ENCODE peak calls at places on chromosomes 11 and 22, in four cellular contexts. One of them, this sample, is unnamed.

GRCh38 chr11:88555018-88555828 is 217.7 kb upstream of the CTSC start:
- DNase-seq in dorsolateral prefrontal cortex: no peak
- DNase-seq in breast epithelium: no peak
- DNase-seq in AG04450: peak
- DNase-seq in this sample: no peak

GRCh38 chr22:44545773-44546172 is 47.7 kb upstream of the RTL6 start:
- DNase-seq in dorsolateral prefrontal cortex: no peak
- DNase-seq in breast epithelium: no peak
- DNase-seq in AG04450: no peak
- DNase-seq in this sample: no peak

GRCh38 chr11:32215157-32215556 is 124.3 kb downstream of the RCN1 start:
- DNase-seq in dorsolateral prefrontal cortex: no peak
- DNase-seq in breast epithelium: no peak
- DNase-seq in AG04450: no peak
- DNase-seq in this sample: no peak

GRCh38 chr11:125443767-125444311 is 52.2 kb downstream of the FEZ1 start:
- DNase-seq in dorsolateral prefrontal cortex: peak
- DNase-seq in breast epithelium: no peak
- DNase-seq in AG04450: no peak
- DNase-seq in this sample: no peak

GRCh38 chr11:73321342-73322110 is 13.4 kb downstream of the ARHGEF17 start:
- DNase-seq in dorsolateral prefrontal cortex: no peak
- DNase-seq in breast epithelium: no peak
- DNase-seq in AG04450: no peak
- DNase-seq in this sample: no peak

GRCh38 chr11:86443415-86443814 is 68.7 kb downstream of the CCDC81 start:
- DNase-seq in dorsolateral prefrontal cortex: no peak
- DNase-seq in breast epithelium: no peak
- DNase-seq in AG04450: no peak
- DNase-seq in this sample: no peak

GRCh38 chr22:42796081-42796480 is 61.0 kb downstream of the ARFGAP3 start:
- DNase-seq in dorsolateral prefrontal cortex: no peak
- DNase-seq in breast epithelium: peak
- DNase-seq in AG04450: no peak
- DNase-seq in this sample: no peak

GRCh38 chr11:134332189-134332631 is 422 bp downstream of the GLB1L2 start:
- DNase-seq in dorsolateral prefrontal cortex: no peak
- DNase-seq in breast epithelium: no peak
- DNase-seq in AG04450: no peak
- DNase-seq in this sample: no peak

GRCh38 chr11:1307163-1307870 is 2.1 kb downstream of the TOLLIP start:
- DNase-seq in dorsolateral prefrontal cortex: no peak
- DNase-seq in breast epithelium: no peak
- DNase-seq in AG04450: no peak
- DNase-seq in this sample: no peak

GRCh38 chr22:31474743-31475142 is 14.9 kb downstream of the EIF4ENIF1 start:
- DNase-seq in dorsolateral prefrontal cortex: no peak
- DNase-seq in breast epithelium: no peak
- DNase-seq in AG04450: peak
- DNase-seq in this sample: no peak

GRCh38 chr22:50733521-50734342 is 4.3 kb upstream of the ACR start:
- DNase-seq in dorsolateral prefrontal cortex: peak
- DNase-seq in breast epithelium: peak
- DNase-seq in AG04450: peak
- DNase-seq in this sample: no peak

GRCh38 chr11:65427691-65428577 is 5.3 kb downstream of the NEAT1 start:
- DNase-seq in dorsolateral prefrontal cortex: peak
- DNase-seq in breast epithelium: peak
- DNase-seq in AG04450: no peak
- DNase-seq in this sample: no peak

GRCh38 chr22:47174671-47175111 is 412.2 kb downstream of the TBC1D22A start:
- DNase-seq in dorsolateral prefrontal cortex: no peak
- DNase-seq in breast epithelium: peak
- DNase-seq in AG04450: no peak
- DNase-seq in this sample: no peak

GRCh38 chr22:17348464-17349103 is 20.7 kb upstream of the CECR2 start:
- DNase-seq in dorsolateral prefrontal cortex: no peak
- DNase-seq in breast epithelium: no peak
- DNase-seq in AG04450: no peak
- DNase-seq in this sample: no peak

GRCh38 chr11:90669094-90669493 is 446.2 kb upstream of the CHORDC1 start:
- DNase-seq in dorsolateral prefrontal cortex: no peak
- DNase-seq in breast epithelium: no peak
- DNase-seq in AG04450: no peak
- DNase-seq in this sample: no peak

DNA sequence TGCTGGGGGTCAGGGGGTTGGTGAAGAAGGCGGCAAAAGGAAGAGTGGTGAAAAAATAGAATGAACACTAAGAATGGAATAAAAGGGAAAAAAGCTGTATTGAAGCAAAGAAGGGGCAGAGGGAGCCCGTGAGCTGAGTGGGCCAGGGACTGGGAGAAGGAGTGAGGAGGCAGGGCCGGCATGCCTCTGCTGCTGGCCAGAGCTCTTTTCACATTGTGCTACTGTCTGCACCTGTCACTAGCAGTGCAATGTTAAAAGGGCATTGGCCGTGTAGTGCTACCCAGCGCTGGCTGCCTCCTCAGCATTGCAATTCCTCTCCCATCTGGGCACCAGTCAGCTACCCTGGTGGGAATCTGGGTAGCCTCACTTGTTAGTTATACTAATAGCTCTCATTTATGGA is 8.7 kb downstream of the YPEL4 start:
- DNase-seq in dorsolateral prefrontal cortex: peak
- DNase-seq in breast epithelium: no peak
- DNase-seq in AG04450: no peak
- DNase-seq in this sample: no peak
- TF ChIP-seq CTCF in dorsolateral prefrontal cortex: peak
- TF ChIP-seq CTCF in breast epithelium: no peak
- TF ChIP-seq CTCF in AG04450: peak
- TF ChIP-seq CTCF in this sample: no peak

GRCh38 chr11:37449146-37449545 is 851.1 kb upstream of the RAG2 start:
- DNase-seq in dorsolateral prefrontal cortex: no peak
- DNase-seq in breast epithelium: no peak
- DNase-seq in AG04450: peak
- DNase-seq in this sample: no peak

GRCh38 chr11:37450613-37451012 is 852.6 kb upstream of the RAG2 start:
- DNase-seq in dorsolateral prefrontal cortex: no peak
- DNase-seq in breast epithelium: no peak
- DNase-seq in AG04450: no peak
- DNase-seq in this sample: no peak

DNA sequence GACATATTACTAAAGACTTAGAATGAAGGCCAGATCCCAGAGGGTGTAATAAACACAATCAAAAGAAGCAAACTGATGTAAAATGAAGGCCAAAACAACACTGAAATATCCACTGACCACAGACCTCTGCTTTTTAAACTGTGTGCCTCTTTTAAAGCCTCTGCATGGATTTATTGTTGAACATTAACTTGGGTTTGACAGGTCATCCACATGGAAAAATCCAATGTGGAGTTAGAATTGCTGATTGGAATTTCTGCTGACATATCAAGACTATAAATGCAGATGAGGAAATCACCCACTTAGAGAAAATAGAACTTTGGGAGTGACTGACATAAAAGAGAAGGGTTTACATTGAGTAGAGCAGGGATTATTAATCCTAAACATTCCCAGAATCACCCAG is 853.9 kb upstream of the RAG2 start:
- DNase-seq in dorsolateral prefrontal cortex: no peak
- DNase-seq in breast epithelium: no peak
- DNase-seq in AG04450: no peak
- DNase-seq in this sample: no peak
- H3K27ac ChIP-seq in dorsolateral prefrontal cortex: no peak
- H3K27ac ChIP-seq in breast epithelium: no peak
- H3K27ac ChIP-seq in AG04450: no peak
- H3K27ac ChIP-seq in this sample: no peak

GRCh38 chr11:7548659-7549283 is 35.0 kb downstream of the PPFIBP2 start:
- DNase-seq in dorsolateral prefrontal cortex: no peak
- DNase-seq in breast epithelium: no peak
- DNase-seq in AG04450: no peak
- DNase-seq in this sample: no peak
- TF ChIP-seq CTCF in dorsolateral prefrontal cortex: no peak
- TF ChIP-seq CTCF in breast epithelium: no peak
- TF ChIP-seq CTCF in AG04450: no peak
- TF ChIP-seq CTCF in this sample: no peak

GRCh38 chr22:28021116-28021997 is 102.3 kb upstream of the PITPNB start:
- DNase-seq in dorsolateral prefrontal cortex: no peak
- DNase-seq in breast epithelium: no peak
- DNase-seq in AG04450: no peak
- DNase-seq in this sample: no peak
- H3K27ac ChIP-seq in dorsolateral prefrontal cortex: no peak
- H3K27ac ChIP-seq in breast epithelium: no peak
- H3K27ac ChIP-seq in AG04450: no peak
- H3K27ac ChIP-seq in this sample: no peak

GRCh38 chr11:96389604-96390402 is at the start of the genes CCDC82 and JRKL:
- DNase-seq in dorsolateral prefrontal cortex: peak
- DNase-seq in breast epithelium: peak
- DNase-seq in AG04450: peak
- DNase-seq in this sample: peak
- TF ChIP-seq CTCF in dorsolateral prefrontal cortex: no peak
- TF ChIP-seq CTCF in breast epithelium: no peak
- TF ChIP-seq CTCF in AG04450: no peak
- TF ChIP-seq CTCF in this sample: peak

DNA sequence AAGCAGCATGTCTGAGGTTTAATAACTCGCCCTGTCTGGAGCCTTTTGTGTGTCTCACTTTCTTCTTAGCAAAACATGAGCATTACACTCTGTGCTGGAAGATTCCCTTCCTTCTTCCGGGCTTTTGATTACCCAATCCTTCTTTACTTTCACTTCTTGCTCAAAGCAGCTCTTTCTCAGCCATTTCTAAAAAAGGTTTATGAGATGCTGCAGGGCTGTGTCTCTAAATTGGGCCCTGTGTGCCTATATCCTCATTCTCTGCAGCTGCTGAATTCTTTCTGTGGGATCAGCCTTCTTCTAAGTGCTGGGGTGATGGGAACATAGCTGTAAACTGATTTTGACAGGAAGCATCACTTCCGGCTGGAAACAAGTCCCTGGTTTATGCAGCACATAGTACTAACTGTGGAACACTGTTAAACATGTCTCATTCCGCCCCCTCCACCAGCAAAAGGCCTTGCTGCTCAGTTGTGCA is 71.8 kb downstream of the PIWIL4 start:
- DNase-seq in dorsolateral prefrontal cortex: no peak
- DNase-seq in breast epithelium: no peak
- DNase-seq in AG04450: no peak
- DNase-seq in this sample: no peak
- H3K27ac ChIP-seq in dorsolateral prefrontal cortex: peak
- H3K27ac ChIP-seq in breast epithelium: peak
- H3K27ac ChIP-seq in AG04450: no peak
- H3K27ac ChIP-seq in this sample: peak

GRCh38 chr11:76379811-76380160 is 1.1 kb downstream of the THAP12 start:
- DNase-seq in dorsolateral prefrontal cortex: no peak
- DNase-seq in breast epithelium: no peak
- DNase-seq in AG04450: no peak
- DNase-seq in this sample: no peak

GRCh38 chr11:76382209-76382608 is 1.1 kb downstream of the GVQW3 start:
- DNase-seq in dorsolateral prefrontal cortex: no peak
- DNase-seq in breast epithelium: no peak
- DNase-seq in AG04450: no peak
- DNase-seq in this sample: no peak

GRCh38 chr11:76380161-76380976 is 563 bp downstream of the THAP12 start:
- DNase-seq in dorsolateral prefrontal cortex: peak
- DNase-seq in breast epithelium: no peak
- DNase-seq in AG04450: no peak
- DNase-seq in this sample: no peak

GRCh38 chr11:76376746-76377558 is 4.0 kb downstream of the THAP12 start:
- DNase-seq in dorsolateral prefrontal cortex: no peak
- DNase-seq in breast epithelium: no peak
- DNase-seq in AG04450: no peak
- DNase-seq in this sample: no peak

DNA sequence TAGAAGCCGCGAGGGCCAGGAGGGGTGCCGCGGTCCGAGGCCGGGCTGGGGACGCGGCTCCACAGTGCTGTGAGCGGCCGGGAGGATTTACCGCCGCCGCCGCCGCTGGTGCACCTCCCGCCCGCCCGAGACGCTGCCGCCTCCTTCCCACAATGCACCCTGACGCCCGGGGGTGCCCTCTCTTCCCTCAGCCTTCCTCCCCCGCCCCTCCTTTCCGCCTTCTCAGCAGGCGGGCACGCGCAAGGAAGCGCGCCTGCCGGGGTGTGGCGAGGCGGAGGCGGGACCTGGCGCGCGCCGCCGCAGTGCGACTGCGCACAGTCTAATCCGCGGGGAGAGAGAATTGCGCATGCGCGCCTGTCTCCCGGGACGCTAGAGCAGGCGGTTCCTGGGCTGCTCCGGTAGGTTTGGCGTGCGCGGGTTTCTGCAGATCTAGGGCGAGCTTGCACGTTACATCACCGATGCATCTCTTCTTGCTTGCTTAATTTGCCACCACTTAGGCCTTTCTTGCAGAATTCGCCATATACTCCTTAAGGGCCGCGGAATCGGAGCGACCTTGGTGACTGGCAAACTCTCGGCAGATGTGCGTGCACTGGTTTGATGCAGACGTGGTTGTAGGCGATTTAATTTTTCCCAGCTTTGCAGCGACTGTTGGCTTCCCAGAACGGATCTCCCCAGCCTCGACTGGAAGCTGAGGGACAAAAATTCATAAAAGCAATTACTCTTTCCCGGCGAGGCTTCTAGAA is at the start of the genes GVQW3 and THAP12:
- DNase-seq in dorsolateral prefrontal cortex: peak
- DNase-seq in breast epithelium: peak
- DNase-seq in AG04450: peak
- DNase-seq in this sample: peak
- TF ChIP-seq CTCF in dorsolateral prefrontal cortex: peak
- TF ChIP-seq CTCF in breast epithelium: no peak
- TF ChIP-seq CTCF in AG04450: no peak
- TF ChIP-seq CTCF in this sample: no peak

GRCh38 chr11:102135256-102135655 is 25.0 kb downstream of the YAP1 start:
- DNase-seq in dorsolateral prefrontal cortex: no peak
- DNase-seq in breast epithelium: no peak
- DNase-seq in AG04450: no peak
- DNase-seq in this sample: no peak

GRCh38 chr11:102142333-102142732 is 32.1 kb downstream of the YAP1 start:
- DNase-seq in dorsolateral prefrontal cortex: no peak
- DNase-seq in breast epithelium: no peak
- DNase-seq in AG04450: no peak
- DNase-seq in this sample: no peak

GRCh38 chr11:102138223-102138622 is 28.0 kb downstream of the YAP1 start:
- DNase-seq in dorsolateral prefrontal cortex: no peak
- DNase-seq in breast epithelium: no peak
- DNase-seq in AG04450: no peak
- DNase-seq in this sample: no peak

GRCh38 chr11:102138677-102139076 is 28.4 kb downstream of the YAP1 start:
- DNase-seq in dorsolateral prefrontal cortex: no peak
- DNase-seq in breast epithelium: no peak
- DNase-seq in AG04450: peak
- DNase-seq in this sample: no peak

GRCh38 chr11:102139081-102139498 is 28.8 kb downstream of the YAP1 start:
- DNase-seq in dorsolateral prefrontal cortex: no peak
- DNase-seq in breast epithelium: no peak
- DNase-seq in AG04450: peak
- DNase-seq in this sample: peak
- H3K27ac ChIP-seq in dorsolateral prefrontal cortex: no peak
- H3K27ac ChIP-seq in breast epithelium: peak
- H3K27ac ChIP-seq in AG04450: peak
- H3K27ac ChIP-seq in this sample: peak

GRCh38 chr11:2415601-2416380 is 15.2 kb downstream of the TSSC4 start:
- DNase-seq in dorsolateral prefrontal cortex: no peak
- DNase-seq in breast epithelium: no peak
- DNase-seq in AG04450: no peak
- DNase-seq in this sample: no peak
- TF ChIP-seq CTCF in dorsolateral prefrontal cortex: no peak
- TF ChIP-seq CTCF in breast epithelium: no peak
- TF ChIP-seq CTCF in AG04450: no peak
- TF ChIP-seq CTCF in this sample: no peak

This sample was measured in thoracic aorta.